ENCODE peak calls at places on chromosomes 7 and 10, in ten cellular contexts. G is osteocyte; L is ovary; K is uterus; Y is mammary epithelial cell; P is C1 segment of cervical spinal cord; C is activated T-helper 9 cell treated with anti-CD3 and anti-CD28 coated beads, Interleukin-2, amount 50 U/mL, for 16 hours; X is left ventricle myocardium inferior; R is cerebellum; U is NB4. O is an unnamed sample.
A peak's percentile ranks its signal among the peaks of the same experiment; 100 is the strongest.

GRCh38 chr10:119030421-119031250 is 1.1 kb downstream of the NANOS1 start:
- DNase-seq in G (peak; percentile 85), L (no peak), K (no peak), Y (peak; percentile 46), P (peak; percentile 43), C (peak; percentile 20), X (peak; percentile 39), R (no peak), U (peak; percentile 93), O (no peak)

GRCh38 chr10:47314416-47314970 is 7.8 kb upstream of the GDF2 start:
- DNase-seq in G (no peak), L (no peak), K (no peak), Y (no peak), P (no peak), C (no peak), X (no peak), R (no peak), U (no peak), O (no peak)

GRCh38 chr7:130032698-130033097 is 18.5 kb downstream of the ZC3HC1 start:
- DNase-seq in G (no peak), L (no peak), K (no peak), Y (no peak), P (no peak), C (no peak), X (no peak), R (no peak), U (no peak), O (no peak)

GRCh38 chr7:101553018-101553770 is 75.9 kb downstream of the MYL10 start:
- DNase-seq in G (no peak), L (no peak), K (no peak), Y (no peak), P (no peak), C (no peak), X (no peak), R (no peak), U (peak; percentile 27), O (peak; percentile 70)

GRCh38 chr7:6227294-6227846 is 45.1 kb downstream of the CYTH3 start:
- DNase-seq in G (no peak), L (peak; percentile 32), K (peak; percentile 31), Y (no peak), P (no peak), C (no peak), X (no peak), R (peak; percentile 15), U (no peak), O (no peak)

GRCh38 chr7:74417419-74417971 is 36.2 kb upstream of the GTF2IRD1 start:
- DNase-seq in G (peak; percentile 90), L (peak; percentile 72), K (peak; percentile 71), Y (peak; percentile 33), P (peak; percentile 74), C (peak; percentile 32), X (peak; percentile 58), R (peak; percentile 88), U (peak; percentile 84), O (peak; percentile 93)

GRCh38 chr7:155700847-155701246 is 56.4 kb downstream of the RBM33 start:
- DNase-seq in G (no peak), L (no peak), K (no peak), Y (no peak), P (no peak), C (no peak), X (no peak), R (no peak), U (no peak), O (no peak)

GRCh38 chr10:3803295-3803883 is 18.4 kb upstream of the KLF6 start:
- DNase-seq in G (no peak), L (no peak), K (no peak), Y (peak; percentile 73), P (no peak), C (no peak), X (no peak), R (no peak), U (peak; percentile 49), O (no peak)

GRCh38 chr7:55241958-55242357 is 123.2 kb upstream of the LANCL2 start:
- DNase-seq in G (no peak), L (no peak), K (no peak), Y (no peak), P (no peak), C (no peak), X (no peak), R (no peak), U (no peak), O (no peak)

GRCh38 chr7:68444956-68445355 is 1153.3 kb upstream of the AUTS2 start:
- DNase-seq in G (no peak), L (no peak), K (no peak), Y (no peak), P (no peak), C (no peak), X (no peak), R (no peak), U (no peak), O (no peak)

GRCh38 chr7:131636092-131636491 is 79.7 kb upstream of the PODXL start:
- DNase-seq in G (no peak), L (no peak), K (no peak), Y (no peak), P (no peak), C (no peak), X (peak; percentile 66), R (no peak), U (no peak), O (no peak)

GRCh38 chr7:94223375-94224084 is 171.2 kb upstream of the COL1A2 start:
- DNase-seq in G (no peak), L (no peak), K (no peak), Y (peak; percentile 67), P (no peak), C (no peak), X (no peak), R (no peak), U (no peak), O (no peak)

GRCh38 chr10:82814635-82815034 is 939.6 kb downstream of the NRG3 start:
- DNase-seq in G (no peak), L (no peak), K (no peak), Y (peak; percentile 2), P (no peak), C (no peak), X (no peak), R (no peak), U (no peak), O (no peak)

GRCh38 chr10:114095676-114096331 is 52.1 kb downstream of the ADRB1 start:
- DNase-seq in G (no peak), L (no peak), K (no peak), Y (no peak), P (no peak), C (no peak), X (no peak), R (no peak), U (peak; percentile 78), O (no peak)

GRCh38 chr7:39565538-39565937 is 666 bp upstream of the YAE1 start:
- DNase-seq in G (no peak), L (no peak), K (no peak), Y (peak; percentile 28), P (no peak), C (no peak), X (no peak), R (peak; percentile 16), U (no peak), O (no peak)

GRCh38 chr10:110364531-110364937 is 59.8 kb upstream of the SMNDC1 start:
- DNase-seq in G (no peak), L (no peak), K (no peak), Y (peak; percentile 78), P (no peak), C (no peak), X (no peak), R (peak; percentile 31), U (no peak), O (no peak)

GRCh38 chr10:62993121-62993520 is 140.0 kb upstream of the NRBF2 start:
- DNase-seq in G (no peak), L (no peak), K (no peak), Y (peak; percentile 31), P (no peak), C (no peak), X (no peak), R (no peak), U (no peak), O (no peak)

GRCh38 chr7:5870311-5870710 is 10.3 kb upstream of the OCM start:
- DNase-seq in G (no peak), L (no peak), K (no peak), Y (no peak), P (no peak), C (no peak), X (no peak), R (no peak), U (no peak), O (no peak)

GRCh38 chr7:31091926-31092325 is 39.8 kb downstream of the ADCYAP1R1 start:
- DNase-seq in G (no peak), L (no peak), K (no peak), Y (no peak), P (no peak), C (no peak), X (no peak), R (no peak), U (no peak), O (no peak)

GRCh38 chr7:156166692-156167416 is 354.6 kb upstream of the SHH start:
- DNase-seq in G (peak; percentile 68), L (no peak), K (no peak), Y (no peak), P (no peak), C (no peak), X (no peak), R (no peak), U (no peak), O (no peak)

GRCh38 chr10:107437921-107438320 is 273.4 kb upstream of the SORCS1 start:
- DNase-seq in G (no peak), L (no peak), K (no peak), Y (no peak), P (no peak), C (no peak), X (no peak), R (no peak), U (no peak), O (no peak)

GRCh38 chr7:108265007-108265406 is 134.8 kb upstream of the LAMB4 start:
- DNase-seq in G (no peak), L (no peak), K (no peak), Y (no peak), P (no peak), C (no peak), X (no peak), R (no peak), U (no peak), O (no peak)

GRCh38 chr7:5094641-5095040 is 49.0 kb downstream of the RBAK start:
- DNase-seq in G (no peak), L (no peak), K (no peak), Y (no peak), P (no peak), C (no peak), X (no peak), R (no peak), U (no peak), O (no peak)

GRCh38 chr10:76245951-76246495 is 814.6 kb downstream of the LRMDA start:
- DNase-seq in G (no peak), L (no peak), K (no peak), Y (no peak), P (no peak), C (no peak), X (no peak), R (no peak), U (no peak), O (no peak)

GRCh38 chr10:70125918-70126590 is 6.6 kb downstream of the AIFM2 start:
- DNase-seq in G (no peak), L (no peak), K (no peak), Y (no peak), P (no peak), C (no peak), X (no peak), R (no peak), U (peak; percentile 83), O (no peak)

GRCh38 chr10:23453465-23453864 is 14.6 kb downstream of the OTUD1 start:
- DNase-seq in G (no peak), L (no peak), K (no peak), Y (no peak), P (no peak), C (no peak), X (no peak), R (no peak), U (no peak), O (no peak)

O was measured in lower leg skin.